ENCODE peak calls at places on chromosome 22, in five cellular contexts. P, T, U, X and Y are unnamed samples.

GRCh38 chr22:50360578-50360977 is 17.5 kb downstream of the PPP6R2 start:
- DNase-seq in P (no peak), T (no peak), U (no peak), X (no peak), Y (no peak)

GRCh38 chr22:38347944-38348750 is 30.9 kb upstream of the CSNK1E start:
- DNase-seq in P (no peak), T (no peak), U (peak), X (peak), Y (no peak)

GRCh38 chr22:39254122-39254521 is 9.3 kb upstream of the PDGFB start:
- DNase-seq in P (no peak), T (no peak), U (no peak), X (no peak), Y (no peak)

GRCh38 chr22:48945621-48946458 is 881.8 kb downstream of the BRD1 start:
- DNase-seq in P (no peak), T (no peak), U (peak), X (peak), Y (no peak)

GRCh38 chr22:25898707-25899365 is 156.8 kb downstream of the MYO18B start:
- DNase-seq in P (peak), T (no peak), U (no peak), X (peak), Y (no peak)

GRCh38 chr22:36901411-36902142 is 11.9 kb upstream of the CSF2RB start:
- DNase-seq in P (no peak), T (no peak), U (no peak), X (no peak), Y (no peak)

GRCh38 chr22:42938976-42939375 is 76.0 kb downstream of the PACSIN2 start:
- DNase-seq in P (no peak), T (no peak), U (peak), X (no peak), Y (no peak)

GRCh38 chr22:49935561-49935960 is 17.1 kb downstream of the CRELD2 start:
- DNase-seq in P (no peak), T (no peak), U (no peak), X (no peak), Y (no peak)

GRCh38 chr22:39144101-39144815 is 8.2 kb downstream of the CBX7 start:
- DNase-seq in P (no peak), T (no peak), U (peak), X (no peak), Y (peak)

GRCh38 chr22:20777420-20778177 is 3.7 kb downstream of the SERPIND1 start:
- DNase-seq in P (peak), T (peak), U (peak), X (no peak), Y (no peak)

GRCh38 chr22:37193629-37194191 is 5.7 kb upstream of the C1QTNF6 start:
- DNase-seq in P (no peak), T (no peak), U (no peak), X (peak), Y (no peak)

GRCh38 chr22:22047776-22048175 is 65.2 kb upstream of the TOP3B start:
- DNase-seq in P (no peak), T (no peak), U (no peak), X (no peak), Y (no peak)

GRCh38 chr22:33510429-33510904 is 409.8 kb downstream of the LARGE1 start:
- DNase-seq in P (peak), T (no peak), U (no peak), X (no peak), Y (no peak)

GRCh38 chr22:42816339-42816738 is 40.7 kb downstream of the ARFGAP3 start:
- DNase-seq in P (no peak), T (no peak), U (no peak), X (no peak), Y (peak)

GRCh38 chr22:37037669-37038068 is 13.9 kb upstream of the KCTD17 start:
- DNase-seq in P (no peak), T (no peak), U (no peak), X (no peak), Y (no peak)

DNA sequence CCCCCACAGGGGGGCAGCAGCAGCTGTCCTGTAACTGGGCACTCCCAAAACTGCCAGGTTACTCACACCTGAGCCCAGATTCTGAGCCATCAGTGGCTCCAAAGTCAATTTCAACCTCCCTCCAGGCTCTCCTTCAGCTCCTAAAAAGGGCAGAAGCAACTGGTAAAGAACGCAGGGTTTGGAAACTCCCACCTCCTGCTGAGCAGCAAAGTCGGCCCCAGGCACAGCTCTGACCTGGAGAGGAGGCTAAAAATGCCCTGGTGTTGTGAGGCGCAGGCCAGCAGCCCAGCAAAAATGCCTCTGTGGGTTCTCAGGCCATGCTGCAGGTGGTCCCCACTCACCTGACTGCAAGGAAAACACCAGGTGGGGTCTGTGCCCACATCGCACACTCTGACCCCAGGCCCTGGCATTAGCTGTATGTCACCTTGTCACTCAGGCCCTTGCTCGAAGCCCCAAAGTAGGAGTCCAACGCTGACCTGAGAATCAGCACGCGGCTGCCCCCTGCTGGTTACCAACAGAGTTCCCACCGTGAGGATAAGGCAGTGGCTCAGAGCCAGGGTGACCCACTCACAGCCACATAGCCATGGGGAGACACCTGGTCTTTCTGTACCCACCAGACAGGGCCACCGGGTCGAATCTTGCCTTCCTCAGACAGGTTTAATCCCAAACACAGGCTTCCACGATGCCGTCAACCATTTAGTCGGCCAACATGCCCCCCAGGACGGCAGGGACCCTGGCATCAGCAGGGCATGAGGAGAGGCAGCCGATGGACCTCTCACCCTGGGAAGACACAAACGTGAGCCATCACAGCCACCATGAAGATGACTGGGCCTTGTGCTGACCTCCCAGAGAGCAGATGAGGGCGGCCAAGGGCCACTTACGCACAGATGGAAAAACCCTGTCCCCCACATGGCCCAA is 11.1 kb downstream of the POLR3H start:
- DNase-seq in P (peak), T (no peak), U (peak), X (peak), Y (peak)
- TF ChIP-seq CTCF in P (peak), T (peak), U (peak), X (no peak), Y (peak)

GRCh38 chr22:44441401-44442185 is 56.4 kb downstream of the RTL6 start:
- DNase-seq in P (no peak), T (no peak), U (peak), X (peak), Y (no peak)
- H3K4me3 ChIP-seq in P (no peak), T (no peak), U (no peak), X (no peak), Y (no peak)

GRCh38 chr22:29700949-29701927 is 18.6 kb upstream of the CABP7 start:
- DNase-seq in P (peak), T (no peak), U (no peak), X (peak), Y (no peak)
- TF ChIP-seq CTCF in P (peak), T (peak), U (no peak), X (no peak), Y (no peak)

GRCh38 chr22:40857309-40857851 is 432 bp downstream of the XPNPEP3 start:
- DNase-seq in P (no peak), T (no peak), U (no peak), X (no peak), Y (no peak)
- H3K4me3 ChIP-seq in P (peak), T (peak), U (peak), X (peak), Y (peak)

GRCh38 chr22:45242778-45243191 is 2.1 kb upstream of the KIAA0930 start:
- DNase-seq in P (no peak), T (no peak), U (no peak), X (no peak), Y (no peak)
- TF ChIP-seq CTCF in P (no peak), T (peak), U (no peak), X (no peak), Y (no peak)

GRCh38 chr22:29964777-29965176 is 81.8 kb downstream of the MTMR3 start:
- DNase-seq in P (no peak), T (no peak), U (no peak), X (no peak), Y (no peak)
- H3K4me3 ChIP-seq in P (no peak), T (no peak), U (no peak), X (no peak), Y (no peak)

GRCh38 chr22:17891427-17892167 is 117.3 kb upstream of the BID start:
- DNase-seq in P (peak), T (no peak), U (peak), X (no peak), Y (no peak)
- TF ChIP-seq CTCF in P (no peak), T (peak), U (peak), X (no peak), Y (no peak)